ENCODE peak calls at places on chromosome 3, in four cellular contexts. N is A549, Z is K562, K is H1. L is an unnamed sample.

GRCh38 chr3:29004885-29005599 is 275.8 kb upstream of the RBMS3 start:
- DNase-seq in K (no peak), N (no peak), Z (no peak), L (no peak)

GRCh38 chr3:9067352-9067975 is 104.2 kb upstream of the RAD18 start:
- DNase-seq in N (peak), K (peak), Z (peak), L (peak)

GRCh38 chr3:9214599-9214998 is 34.8 kb downstream of the SRGAP3 start:
- DNase-seq in Z (no peak), K (no peak), N (no peak), L (no peak)

GRCh38 chr3:44721231-44722102 is 8.0 kb upstream of the ZNF501 start:
- DNase-seq in Z (no peak), N (peak), K (no peak), L (no peak)

GRCh38 chr3:49553320-49553689 is 972 bp upstream of the BSN start:
- DNase-seq in N (no peak), Z (no peak), K (no peak), L (no peak)

GRCh38 chr3:127265581-127265981 is 22.3 kb downstream of the PRR20G start:
- DNase-seq in N (no peak), Z (no peak), K (no peak), L (no peak)

GRCh38 chr3:121894191-121894990 is at the start of gene SLC15A2:
- DNase-seq in Z (no peak), N (no peak), K (peak), L (no peak)

GRCh38 chr3:60207833-60208367 is 1043.4 kb downstream of the FHIT start:
- DNase-seq in Z (no peak), K (no peak), N (no peak), L (no peak)

GRCh38 chr3:105385179-105385578 is 18.5 kb downstream of the ALCAM start:
- DNase-seq in Z (no peak), N (no peak), K (no peak), L (no peak)

GRCh38 chr3:177050466-177051237 is 146.6 kb downstream of the TBL1XR1 start:
- DNase-seq in Z (no peak), K (no peak), N (peak), L (peak)

GRCh38 chr3:16482770-16483531 is 30.5 kb downstream of the RFTN1 start:
- DNase-seq in Z (no peak), K (peak), N (peak), L (no peak)

GRCh38 chr3:48042071-48042760 is 26.0 kb upstream of the MAP4 start:
- DNase-seq in N (no peak), Z (no peak), K (no peak), L (no peak)

GRCh38 chr3:171058873-171059603 is 32.5 kb upstream of the SLC2A2 start:
- DNase-seq in K (no peak), N (no peak), Z (no peak), L (no peak)

GRCh38 chr3:30135190-30135589 is 471.2 kb upstream of the TGFBR2 start:
- DNase-seq in Z (no peak), K (no peak), N (peak), L (no peak)

GRCh38 chr3:182636646-182637045 is 156.7 kb upstream of the ATP11B start:
- DNase-seq in Z (no peak), N (no peak), K (no peak), L (no peak)

GRCh38 chr3:60250210-60250609 is 1001.0 kb downstream of the FHIT start:
- DNase-seq in K (no peak), Z (no peak), N (no peak), L (no peak)

GRCh38 chr3:47083786-47084185 is 80.1 kb downstream of the SETD2 start:
- DNase-seq in K (no peak), N (no peak), Z (no peak), L (no peak)

GRCh38 chr3:187821616-187822317 is 76.5 kb upstream of the BCL6 start:
- DNase-seq in Z (no peak), N (no peak), K (no peak), L (no peak)

GRCh38 chr3:14238356-14238755 is 59.7 kb downstream of the LSM3 start:
- DNase-seq in K (no peak), N (no peak), Z (no peak), L (no peak)

GRCh38 chr3:82293867-82294266 is 532.4 kb upstream of the GBE1 start:
- DNase-seq in K (no peak), N (no peak), Z (no peak), L (no peak)

GRCh38 chr3:123833398-123833785 is 50.7 kb downstream of the MYLK start:
- DNase-seq in K (no peak), Z (no peak), N (no peak), L (no peak)

GRCh38 chr3:183149915-183150825 is 12.4 kb downstream of the LAMP3 start:
- DNase-seq in Z (no peak), N (no peak), K (no peak), L (no peak)

GRCh38 chr3:177905173-177905894 is 630.9 kb upstream of the KCNMB2 start:
- DNase-seq in K (no peak), N (no peak), Z (no peak), L (no peak)

GRCh38 chr3:37787027-37787868 is 74.4 kb upstream of the CTDSPL start:
- DNase-seq in N (no peak), Z (no peak), K (no peak), L (no peak)

GRCh38 chr3:196517919-196518318 is 2.8 kb upstream of the SMCO1 start:
- DNase-seq in Z (no peak), N (no peak), K (no peak), L (no peak)

GRCh38 chr3:161295325-161295724 is 74.2 kb downstream of the NMD3 start:
- DNase-seq in N (no peak), K (no peak), Z (no peak), L (peak)

GRCh38 chr3:50689558-50689957 is 14.8 kb downstream of the DOCK3 start:
- DNase-seq in K (no peak), Z (no peak), N (no peak), L (no peak)

GRCh38 chr3:40167958-40168357 is 141.5 kb upstream of the EIF1B start:
- DNase-seq in Z (no peak), K (no peak), N (no peak), L (peak)

GRCh38 chr3:122263974-122264588 is 61.0 kb upstream of the CSTA start:
- DNase-seq in Z (no peak), N (no peak), K (no peak), L (no peak)

GRCh38 chr3:64685800-64686445 is 1.9 kb downstream of the ADAMTS9 start:
- DNase-seq in Z (peak), K (no peak), N (peak), L (peak)

GRCh38 chr3:42701371-42702065 is 1.1 kb downstream of the HHATL start:
- DNase-seq in N (peak), K (peak), Z (peak), L (peak)

GRCh38 chr3:62604746-62605351 is 231.5 kb upstream of the FEZF2 start:
- DNase-seq in K (no peak), Z (no peak), N (no peak), L (no peak)

GRCh38 chr3:126013742-126014141 is 44.8 kb downstream of the ROPN1B start:
- DNase-seq in K (no peak), N (no peak), Z (no peak), L (no peak)

DNA sequence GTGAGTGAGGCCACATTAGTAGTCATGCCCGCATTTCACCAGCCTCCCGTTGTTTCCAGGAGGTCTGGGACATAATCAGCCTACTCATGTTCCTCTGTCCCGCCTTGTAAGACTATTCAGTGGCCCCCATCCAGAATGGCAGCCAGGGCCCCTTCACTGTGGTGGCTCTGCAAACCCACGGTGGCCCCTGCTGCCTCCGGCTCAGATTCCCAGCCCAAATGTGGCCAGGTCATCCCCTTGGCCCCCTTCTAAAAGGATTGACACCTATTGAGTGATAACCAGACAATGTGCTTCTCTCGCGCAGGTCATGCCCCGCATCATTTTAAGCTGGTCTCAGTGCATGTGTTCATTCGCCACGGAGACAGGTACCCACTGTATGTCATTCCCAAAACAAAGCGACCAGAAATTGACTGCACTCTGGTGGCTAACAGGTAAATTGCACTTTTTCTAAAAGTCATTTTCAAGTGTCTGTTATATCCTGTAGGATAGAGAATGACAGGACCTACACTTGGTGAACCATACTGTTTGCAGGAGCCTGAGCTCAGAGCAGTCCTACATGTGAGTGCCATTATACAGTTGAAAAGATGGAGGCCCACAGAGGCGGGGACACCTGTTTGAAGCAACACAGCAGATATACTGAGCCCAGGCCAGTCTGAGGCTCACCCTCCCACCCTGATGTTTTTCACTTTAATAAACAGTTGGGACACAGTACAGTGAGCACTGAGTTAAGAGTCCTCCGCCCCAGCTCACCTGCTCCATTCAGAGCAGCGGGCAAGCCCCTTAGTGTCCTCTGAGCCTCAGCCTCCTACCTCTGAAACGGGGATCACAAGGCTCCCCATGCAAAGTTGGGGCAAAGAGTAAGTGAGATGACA is 47.7 kb downstream of the PXYLP1 start:
- DNase-seq in Z (peak), K (no peak), N (peak), L (peak)
- TF ChIP-seq RNF2 in Z (no peak), K (no peak), N (no peak), L (no peak)

DNA sequence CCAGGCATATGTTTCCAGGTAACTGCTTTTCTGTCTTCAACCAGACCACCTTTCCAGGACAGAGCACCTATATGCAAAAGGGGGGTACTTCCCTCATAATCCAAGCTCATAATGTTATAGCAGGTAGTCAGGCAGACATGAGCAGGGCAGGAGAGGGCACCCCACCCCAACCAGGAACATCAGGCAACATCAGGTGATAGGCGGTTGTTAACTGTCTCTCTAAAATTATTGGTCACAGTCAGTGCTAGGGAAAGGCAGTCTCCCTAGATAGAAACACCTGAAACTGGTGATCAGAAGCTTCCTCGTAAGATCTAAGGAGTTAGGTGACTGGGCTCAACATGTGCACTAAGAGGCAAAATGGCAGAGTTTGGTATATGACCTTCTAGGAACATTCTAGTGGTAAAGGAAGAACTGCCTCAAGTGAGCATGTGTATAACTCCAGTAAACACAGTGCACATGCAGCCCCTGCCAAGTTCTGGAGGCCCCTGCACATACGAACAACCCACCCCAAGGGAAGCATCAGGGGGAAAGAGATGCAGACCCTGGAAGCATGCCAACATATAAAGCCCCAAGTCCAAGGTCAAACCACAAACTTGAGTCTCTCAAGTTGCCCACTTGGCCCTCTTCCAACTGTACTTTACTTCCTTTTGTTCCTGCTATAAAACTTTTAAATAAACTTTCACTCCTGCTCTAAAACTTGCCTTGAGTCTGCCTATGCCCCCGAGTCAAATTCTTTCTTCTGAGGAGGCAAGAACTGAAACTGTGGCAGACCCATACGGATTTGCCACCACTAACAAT is 270.9 kb downstream of the ULK4 start:
- DNase-seq in Z (no peak), N (no peak), K (no peak), L (no peak)
- TF ChIP-seq RNF2 in Z (no peak), N (no peak), K (no peak), L (no peak)

GRCh38 chr3:143525408-143525807 is 322.9 kb downstream of the SLC9A9 start:
- DNase-seq in N (no peak), Z (no peak), K (no peak), L (no peak)

GRCh38 chr3:143529778-143530177 is 318.5 kb downstream of the SLC9A9 start:
- DNase-seq in N (no peak), K (no peak), Z (no peak), L (no peak)

GRCh38 chr3:143529018-143529478 is 319.2 kb downstream of the SLC9A9 start:
- DNase-seq in K (no peak), Z (no peak), N (no peak), L (no peak)

GRCh38 chr3:143521803-143522202 is 326.5 kb downstream of the SLC9A9 start:
- DNase-seq in Z (no peak), K (no peak), N (no peak), L (no peak)

DNA sequence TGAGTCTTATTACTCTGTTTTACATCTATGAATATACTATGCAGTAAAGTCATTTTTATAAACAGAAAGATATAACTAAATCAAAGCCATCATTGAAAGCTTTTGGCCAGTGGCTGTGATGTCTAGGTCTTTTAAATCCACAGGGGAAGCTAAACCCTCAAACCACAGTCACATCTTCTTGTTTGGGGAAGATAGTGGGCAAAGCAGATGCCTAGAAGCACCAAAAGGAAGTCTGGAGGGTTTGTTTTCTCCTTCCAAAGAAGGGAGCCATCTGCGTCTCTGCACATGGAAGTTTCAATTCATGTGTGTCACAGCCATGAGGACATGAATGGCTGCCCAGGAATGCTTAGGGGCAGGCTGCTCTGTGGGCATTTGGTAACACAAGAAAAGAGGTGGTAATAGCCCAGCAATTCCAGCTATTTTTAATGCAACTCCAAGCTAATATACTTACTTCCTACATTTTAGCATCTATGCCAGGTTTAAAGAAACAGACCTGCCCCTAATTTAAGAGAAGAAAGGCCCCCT is 322.2 kb downstream of the SLC9A9 start:
- DNase-seq in N (no peak), K (no peak), Z (no peak), L (no peak)
- TF ChIP-seq RNF2 in N (no peak), K (no peak), Z (no peak), L (no peak)

GRCh38 chr3:194396897-194397756 is 1.9 kb downstream of the GP5 start:
- DNase-seq in Z (no peak), K (no peak), N (no peak), L (no peak)
- TF ChIP-seq RNF2 in Z (no peak), K (no peak), N (no peak), L (no peak)

GRCh38 chr3:114089675-114090074 is 33.1 kb downstream of the QTRT2 start:
- DNase-seq in K (no peak), N (no peak), Z (no peak), L (no peak)

GRCh38 chr3:114095808-114096207 is 39.3 kb downstream of the QTRT2 start:
- DNase-seq in N (no peak), Z (no peak), K (no peak), L (no peak)

GRCh38 chr3:114092151-114093000 is 35.8 kb downstream of the QTRT2 start:
- DNase-seq in Z (no peak), K (no peak), N (no peak), L (no peak)

GRCh38 chr3:114093001-114093350 is 36.4 kb downstream of the QTRT2 start:
- DNase-seq in K (no peak), N (no peak), Z (no peak), L (no peak)

DNA sequence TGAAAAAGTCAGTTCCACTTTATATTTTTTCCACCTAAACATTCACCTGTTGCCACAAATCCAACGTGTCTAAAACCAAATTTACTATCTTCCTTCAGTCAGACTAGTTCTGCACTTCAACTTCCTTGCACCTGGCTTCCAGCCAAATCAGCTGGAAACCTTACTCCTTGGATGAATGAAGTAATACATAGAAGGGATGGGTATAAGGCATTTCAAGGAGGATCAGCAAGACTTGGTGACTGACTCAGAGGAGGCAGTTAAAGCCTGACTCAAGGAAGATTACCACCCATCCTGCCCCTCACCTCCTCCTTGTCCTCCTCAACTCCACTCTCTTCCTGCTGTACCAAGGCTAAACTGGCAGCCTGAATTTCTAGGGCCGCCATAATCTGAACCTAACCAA is 37.1 kb downstream of the QTRT2 start:
- DNase-seq in Z (peak), K (no peak), N (peak), L (no peak)
- TF ChIP-seq RNF2 in Z (no peak), K (no peak), N (no peak), L (no peak)

L was measured in HepG2.